ENCODE peak calls at places on chromosome 12, in eight cellular contexts. Y is tibial nerve, F is mucosa of descending colon, M is uterus, P is RWPE2, O is suprapubic skin, L is cardiac muscle cell, G is left ventricle myocardium inferior. Z is an unnamed sample. For H3K36me3, the result is how much of the 10 kb centered on the place peaks cover.

GRCh38 chr12:2855546-2855945 is 1.3 kb downstream of the TEX52 start:
- DNase-seq in P (no peak), Y (no peak), L (no peak), G (no peak), M (no peak), O (no peak), F (no peak), Z (no peak)

GRCh38 chr12:31236998-31237637 is 88.8 kb downstream of the SINHCAF start:
- DNase-seq in F (no peak), G (no peak), L (no peak), M (no peak), Y (no peak), O (no peak), P (no peak), Z (no peak)

GRCh38 chr12:6866163-6866919 is 990 bp upstream of the TPI1 start:
- DNase-seq in L (no peak), F (peak), P (no peak), M (peak), O (no peak), Y (no peak), G (no peak), Z (peak)

GRCh38 chr12:51403744-51404143 is 12.5 kb upstream of the GALNT6 start:
- DNase-seq in O (no peak), P (no peak), F (no peak), M (no peak), G (no peak), Y (peak), L (no peak), Z (no peak)

GRCh38 chr12:6952860-6953416 is 1.8 kb downstream of the PTPN6 start:
- DNase-seq in M (no peak), O (no peak), P (no peak), F (no peak), Y (no peak), L (no peak), G (peak), Z (peak)

GRCh38 chr12:49397000-49397399 is 29.7 kb downstream of the SPATS2 start:
- DNase-seq in P (no peak), M (no peak), O (no peak), G (no peak), F (no peak), L (no peak), Y (no peak), Z (no peak)

GRCh38 chr12:75611041-75611440 is 99.6 kb upstream of the KRR1 start:
- DNase-seq in L (no peak), P (no peak), G (no peak), Y (no peak), M (no peak), F (no peak), O (no peak), Z (no peak)

GRCh38 chr12:128789356-128789929 is 34.3 kb downstream of the SLC15A4 start:
- DNase-seq in F (no peak), P (no peak), M (no peak), L (no peak), Y (no peak), O (no peak), G (no peak), Z (no peak)

GRCh38 chr12:116141833-116142162 is 135.7 kb downstream of the MED13L start:
- DNase-seq in P (no peak), L (no peak), O (no peak), F (no peak), Y (no peak), M (no peak), G (no peak), Z (no peak)

GRCh38 chr12:121326996-121327674 is 25.1 kb downstream of the ANAPC5 start:
- DNase-seq in M (no peak), F (no peak), L (no peak), P (no peak), G (no peak), Y (no peak), O (no peak), Z (no peak)

GRCh38 chr12:22262309-22262708 is 72.2 kb downstream of the ST8SIA1 start:
- DNase-seq in G (no peak), M (no peak), F (no peak), Y (no peak), O (no peak), L (no peak), P (no peak), Z (no peak)

GRCh38 chr12:21828111-21828775 is 53.7 kb upstream of the KCNJ8 start:
- DNase-seq in Y (peak), M (peak), P (no peak), O (no peak), L (no peak), G (no peak), F (no peak), Z (no peak)

GRCh38 chr12:109579639-109580038 is 6.0 kb downstream of the MVK start:
- DNase-seq in M (no peak), G (no peak), Y (no peak), O (no peak), P (no peak), L (no peak), F (no peak), Z (no peak)
- H3K36me3 ChIP-seq in M (under half), G (half or more), Y (under half), O (half or more), P (half or more), L (half or more), F (under half), Z (under half)

DNA sequence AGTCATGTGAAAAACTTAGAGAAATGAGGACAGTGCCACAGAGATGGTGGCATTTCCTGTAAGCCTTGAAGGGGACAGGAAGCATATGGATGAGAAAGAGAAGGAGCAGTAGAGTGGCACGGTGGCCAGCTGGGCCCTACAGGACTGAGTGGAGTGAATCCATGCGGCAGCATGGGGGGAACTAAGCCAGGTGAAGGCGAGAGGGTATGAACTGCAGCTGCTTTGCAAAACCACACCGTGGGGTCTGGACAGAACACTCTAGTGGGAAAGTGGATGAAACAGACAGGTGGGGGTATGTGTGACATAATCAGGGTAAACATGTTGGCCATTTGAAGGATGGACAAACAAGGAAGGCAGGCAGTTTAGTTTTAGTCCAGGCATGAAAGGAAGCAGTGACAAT is 10.4 kb upstream of the SYCP3 start:
- DNase-seq in O (no peak), Y (no peak), L (no peak), P (no peak), F (no peak), G (no peak), M (no peak), Z (no peak)
- TF ChIP-seq CTCF in O (no peak), Y (no peak), L (no peak), P (no peak), F (no peak), G (no peak), M (no peak), Z (no peak)

DNA sequence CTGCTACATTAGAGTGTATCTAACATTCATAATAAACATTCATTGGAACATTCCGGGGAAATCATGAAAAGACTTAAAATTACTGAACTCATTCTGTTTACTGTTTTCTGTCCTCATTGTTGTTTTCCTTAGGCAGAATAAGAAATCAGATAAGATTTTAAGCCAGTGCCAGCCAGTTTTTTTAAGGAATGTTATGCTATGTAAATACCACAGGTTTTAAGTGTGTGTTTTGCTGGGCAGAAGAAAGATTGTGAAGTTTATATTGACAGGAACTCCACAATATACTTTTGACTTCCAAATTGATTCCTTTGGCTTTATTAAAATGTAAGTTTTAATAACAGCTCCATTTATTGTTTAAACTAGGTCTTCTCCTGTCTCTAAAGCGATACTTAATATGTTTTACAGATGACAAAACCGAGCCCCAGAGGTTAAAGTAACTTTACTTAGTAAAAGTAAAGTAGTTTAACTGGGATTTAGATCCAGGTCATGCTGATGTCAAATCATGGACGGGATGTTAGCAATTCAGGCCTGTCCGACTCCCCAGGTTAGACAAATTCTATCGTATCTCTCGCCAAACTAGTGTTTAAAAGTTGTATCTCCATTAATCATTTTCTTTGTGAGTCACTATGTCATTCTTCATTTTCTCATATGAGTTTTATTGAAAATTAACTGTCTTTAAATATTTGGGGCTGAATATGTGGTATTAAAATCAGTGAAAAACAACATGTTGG is 1.8 kb downstream of the LARP4 start:
- DNase-seq in P (no peak), O (no peak), M (no peak), F (no peak), L (no peak), Y (no peak), G (no peak), Z (no peak)
- H3K4me3 ChIP-seq in P (peak), O (peak), M (peak), F (peak), L (peak), Y (peak), G (peak), Z (peak)

GRCh38 chr12:53670308-53670707 is 5.6 kb downstream of the ATP5MC2 start:
- DNase-seq in F (no peak), Y (no peak), G (no peak), L (peak), M (no peak), P (no peak), O (no peak), Z (no peak)

GRCh38 chr12:53674977-53675700 is 744 bp downstream of the ATP5MC2 start:
- DNase-seq in M (no peak), P (no peak), F (no peak), G (no peak), L (no peak), O (no peak), Y (no peak), Z (no peak)

GRCh38 chr12:53675701-53676607 is at the start of gene ATP5MC2:
- DNase-seq in Y (peak), L (peak), O (peak), P (peak), F (peak), G (peak), M (peak), Z (peak)

GRCh38 chr12:53667080-53667479 is 8.8 kb downstream of the ATP5MC2 start:
- DNase-seq in O (no peak), Y (no peak), P (no peak), G (no peak), M (no peak), L (no peak), F (no peak), Z (no peak)

GRCh38 chr12:53670966-53671365 is 4.9 kb downstream of the ATP5MC2 start:
- DNase-seq in F (no peak), M (no peak), O (no peak), G (no peak), P (no peak), Y (no peak), L (no peak), Z (no peak)
- H3K36me3 ChIP-seq in F (under half), M (under half), O (half or more), G (half or more), P (half or more), Y (under half), L (under half), Z (under half)

Z was measured in kidney.